ENCODE peak calls at places on chromosomes 6 and 20, in eight cellular contexts. One of them, this sample, is unnamed.

GRCh38 chr6:26158581-26159416 is 71.6 kb downstream of the HFE start:
- DNase-seq in body of pancreas: peak; percentile 80
- DNase-seq in AG09309: no peak
- DNase-seq in cardiac fibroblast: peak; percentile 60
- DNase-seq in mammary epithelial cell: peak; percentile 62
- DNase-seq in astrocyte of the spinal cord: peak; percentile 62
- DNase-seq in psoas muscle: peak; percentile 69
- DNase-seq in fibroblast of the aortic adventitia: peak; percentile 57
- DNase-seq in this sample: peak; percentile 91

GRCh38 chr6:131210469-131210868 is 75.2 kb downstream of the AKAP7 start:
- DNase-seq in body of pancreas: no peak
- DNase-seq in AG09309: peak; percentile 14
- DNase-seq in cardiac fibroblast: no peak
- DNase-seq in mammary epithelial cell: no peak
- DNase-seq in astrocyte of the spinal cord: no peak
- DNase-seq in psoas muscle: no peak
- DNase-seq in fibroblast of the aortic adventitia: peak; percentile 24
- DNase-seq in this sample: no peak

GRCh38 chr6:50974319-50974718 is 155.6 kb downstream of the TFAP2B start:
- DNase-seq in body of pancreas: no peak
- DNase-seq in AG09309: no peak
- DNase-seq in cardiac fibroblast: no peak
- DNase-seq in mammary epithelial cell: no peak
- DNase-seq in astrocyte of the spinal cord: no peak
- DNase-seq in psoas muscle: no peak
- DNase-seq in fibroblast of the aortic adventitia: no peak
- DNase-seq in this sample: no peak

GRCh38 chr20:53652859-53653520 is 59.4 kb upstream of the ZNF217 start:
- DNase-seq in body of pancreas: no peak
- DNase-seq in AG09309: no peak
- DNase-seq in cardiac fibroblast: peak; percentile 38
- DNase-seq in mammary epithelial cell: no peak
- DNase-seq in astrocyte of the spinal cord: no peak
- DNase-seq in psoas muscle: no peak
- DNase-seq in fibroblast of the aortic adventitia: peak; percentile 26
- DNase-seq in this sample: peak; percentile 67

GRCh38 chr6:111788779-111789276 is 84.4 kb downstream of the FYN start:
- DNase-seq in body of pancreas: no peak
- DNase-seq in AG09309: no peak
- DNase-seq in cardiac fibroblast: no peak
- DNase-seq in mammary epithelial cell: no peak
- DNase-seq in astrocyte of the spinal cord: no peak
- DNase-seq in psoas muscle: no peak
- DNase-seq in fibroblast of the aortic adventitia: no peak
- DNase-seq in this sample: peak; percentile 72

GRCh38 chr20:16059841-16060240 is 513.4 kb downstream of the KIF16B start:
- DNase-seq in body of pancreas: no peak
- DNase-seq in AG09309: no peak
- DNase-seq in cardiac fibroblast: no peak
- DNase-seq in mammary epithelial cell: no peak
- DNase-seq in astrocyte of the spinal cord: no peak
- DNase-seq in psoas muscle: no peak
- DNase-seq in fibroblast of the aortic adventitia: no peak
- DNase-seq in this sample: no peak

GRCh38 chr6:169139179-169139971 is 114.3 kb downstream of the THBS2 start:
- DNase-seq in body of pancreas: no peak
- DNase-seq in AG09309: no peak
- DNase-seq in cardiac fibroblast: no peak
- DNase-seq in mammary epithelial cell: no peak
- DNase-seq in astrocyte of the spinal cord: no peak
- DNase-seq in psoas muscle: peak; percentile 46
- DNase-seq in fibroblast of the aortic adventitia: no peak
- DNase-seq in this sample: no peak

GRCh38 chr6:161295784-161296183 is 21.9 kb upstream of the AGPAT4 start:
- DNase-seq in body of pancreas: no peak
- DNase-seq in AG09309: no peak
- DNase-seq in cardiac fibroblast: no peak
- DNase-seq in mammary epithelial cell: no peak
- DNase-seq in astrocyte of the spinal cord: no peak
- DNase-seq in psoas muscle: no peak
- DNase-seq in fibroblast of the aortic adventitia: no peak
- DNase-seq in this sample: no peak

GRCh38 chr20:62819494-62820174 is 2.8 kb downstream of the COL9A3 start:
- DNase-seq in body of pancreas: no peak
- DNase-seq in AG09309: no peak
- DNase-seq in cardiac fibroblast: peak; percentile 63
- DNase-seq in mammary epithelial cell: no peak
- DNase-seq in astrocyte of the spinal cord: peak; percentile 36
- DNase-seq in psoas muscle: no peak
- DNase-seq in fibroblast of the aortic adventitia: peak; percentile 55
- DNase-seq in this sample: no peak

GRCh38 chr6:63066053-63066704 is 145.1 kb upstream of the FKBP1C start:
- DNase-seq in body of pancreas: no peak
- DNase-seq in AG09309: no peak
- DNase-seq in cardiac fibroblast: no peak
- DNase-seq in mammary epithelial cell: peak; percentile 2
- DNase-seq in astrocyte of the spinal cord: no peak
- DNase-seq in psoas muscle: no peak
- DNase-seq in fibroblast of the aortic adventitia: no peak
- DNase-seq in this sample: peak; percentile 40

GRCh38 chr6:25637946-25638345 is 14.1 kb upstream of the SCGN start:
- DNase-seq in body of pancreas: peak; percentile 70
- DNase-seq in AG09309: no peak
- DNase-seq in cardiac fibroblast: no peak
- DNase-seq in mammary epithelial cell: peak; percentile 21
- DNase-seq in astrocyte of the spinal cord: no peak
- DNase-seq in psoas muscle: no peak
- DNase-seq in fibroblast of the aortic adventitia: no peak
- DNase-seq in this sample: no peak

GRCh38 chr6:156449128-156449527 is 328.1 kb upstream of the ARID1B start:
- DNase-seq in body of pancreas: peak; percentile 51
- DNase-seq in AG09309: no peak
- DNase-seq in cardiac fibroblast: no peak
- DNase-seq in mammary epithelial cell: peak; percentile 8
- DNase-seq in astrocyte of the spinal cord: no peak
- DNase-seq in psoas muscle: no peak
- DNase-seq in fibroblast of the aortic adventitia: no peak
- DNase-seq in this sample: no peak

GRCh38 chr6:141203902-141204575 is 928.7 kb upstream of the GJE1 start:
- DNase-seq in body of pancreas: no peak
- DNase-seq in AG09309: peak; percentile 28
- DNase-seq in cardiac fibroblast: peak; percentile 68
- DNase-seq in mammary epithelial cell: peak; percentile 5
- DNase-seq in astrocyte of the spinal cord: peak; percentile 61
- DNase-seq in psoas muscle: no peak
- DNase-seq in fibroblast of the aortic adventitia: peak; percentile 46
- DNase-seq in this sample: no peak

GRCh38 chr6:16274519-16275229 is 36.3 kb downstream of the GMPR start:
- DNase-seq in body of pancreas: no peak
- DNase-seq in AG09309: no peak
- DNase-seq in cardiac fibroblast: no peak
- DNase-seq in mammary epithelial cell: no peak
- DNase-seq in astrocyte of the spinal cord: no peak
- DNase-seq in psoas muscle: no peak
- DNase-seq in fibroblast of the aortic adventitia: no peak
- DNase-seq in this sample: no peak

GRCh38 chr20:37669062-37669772 is 24.6 kb upstream of the CTNNBL1 start:
- DNase-seq in body of pancreas: no peak
- DNase-seq in AG09309: no peak
- DNase-seq in cardiac fibroblast: no peak
- DNase-seq in mammary epithelial cell: peak; percentile 30
- DNase-seq in astrocyte of the spinal cord: no peak
- DNase-seq in psoas muscle: no peak
- DNase-seq in fibroblast of the aortic adventitia: no peak
- DNase-seq in this sample: peak; percentile 78

GRCh38 chr20:6121504-6121903 is 1.3 kb downstream of the FERMT1 start:
- DNase-seq in body of pancreas: no peak
- DNase-seq in AG09309: no peak
- DNase-seq in cardiac fibroblast: no peak
- DNase-seq in mammary epithelial cell: no peak
- DNase-seq in astrocyte of the spinal cord: no peak
- DNase-seq in psoas muscle: no peak
- DNase-seq in fibroblast of the aortic adventitia: no peak
- DNase-seq in this sample: peak; percentile 17
- H3K4me3 ChIP-seq in body of pancreas: no peak overlapping the region
- H3K4me3 ChIP-seq in AG09309: no peak overlapping the region
- H3K4me3 ChIP-seq in cardiac fibroblast: no peak overlapping the region
- H3K4me3 ChIP-seq in mammary epithelial cell: peak overlapping the region; percentile 77
- H3K4me3 ChIP-seq in astrocyte of the spinal cord: no peak overlapping the region
- H3K4me3 ChIP-seq in psoas muscle: no peak overlapping the region
- H3K4me3 ChIP-seq in fibroblast of the aortic adventitia: peak overlapping the region; percentile 72
- H3K4me3 ChIP-seq in this sample: peak overlapping the region; percentile 81

GRCh38 chr20:20752712-20753111 is 40.3 kb upstream of the RALGAPA2 start:
- DNase-seq in body of pancreas: no peak
- DNase-seq in AG09309: no peak
- DNase-seq in cardiac fibroblast: peak; percentile 15
- DNase-seq in mammary epithelial cell: no peak
- DNase-seq in astrocyte of the spinal cord: no peak
- DNase-seq in psoas muscle: no peak
- DNase-seq in fibroblast of the aortic adventitia: no peak
- DNase-seq in this sample: peak; percentile 76

GRCh38 chr20:20755227-20755626 is 42.8 kb upstream of the RALGAPA2 start:
- DNase-seq in body of pancreas: no peak
- DNase-seq in AG09309: no peak
- DNase-seq in cardiac fibroblast: no peak
- DNase-seq in mammary epithelial cell: no peak
- DNase-seq in astrocyte of the spinal cord: no peak
- DNase-seq in psoas muscle: no peak
- DNase-seq in fibroblast of the aortic adventitia: no peak
- DNase-seq in this sample: peak; percentile 51

GRCh38 chr20:20759132-20759531 is 46.7 kb upstream of the RALGAPA2 start:
- DNase-seq in body of pancreas: no peak
- DNase-seq in AG09309: no peak
- DNase-seq in cardiac fibroblast: no peak
- DNase-seq in mammary epithelial cell: no peak
- DNase-seq in astrocyte of the spinal cord: no peak
- DNase-seq in psoas muscle: no peak
- DNase-seq in fibroblast of the aortic adventitia: no peak
- DNase-seq in this sample: peak; percentile 43

GRCh38 chr20:20754758-20755157 is 42.3 kb upstream of the RALGAPA2 start:
- DNase-seq in body of pancreas: no peak
- DNase-seq in AG09309: no peak
- DNase-seq in cardiac fibroblast: no peak
- DNase-seq in mammary epithelial cell: no peak
- DNase-seq in astrocyte of the spinal cord: no peak
- DNase-seq in psoas muscle: no peak
- DNase-seq in fibroblast of the aortic adventitia: no peak
- DNase-seq in this sample: no peak

DNA sequence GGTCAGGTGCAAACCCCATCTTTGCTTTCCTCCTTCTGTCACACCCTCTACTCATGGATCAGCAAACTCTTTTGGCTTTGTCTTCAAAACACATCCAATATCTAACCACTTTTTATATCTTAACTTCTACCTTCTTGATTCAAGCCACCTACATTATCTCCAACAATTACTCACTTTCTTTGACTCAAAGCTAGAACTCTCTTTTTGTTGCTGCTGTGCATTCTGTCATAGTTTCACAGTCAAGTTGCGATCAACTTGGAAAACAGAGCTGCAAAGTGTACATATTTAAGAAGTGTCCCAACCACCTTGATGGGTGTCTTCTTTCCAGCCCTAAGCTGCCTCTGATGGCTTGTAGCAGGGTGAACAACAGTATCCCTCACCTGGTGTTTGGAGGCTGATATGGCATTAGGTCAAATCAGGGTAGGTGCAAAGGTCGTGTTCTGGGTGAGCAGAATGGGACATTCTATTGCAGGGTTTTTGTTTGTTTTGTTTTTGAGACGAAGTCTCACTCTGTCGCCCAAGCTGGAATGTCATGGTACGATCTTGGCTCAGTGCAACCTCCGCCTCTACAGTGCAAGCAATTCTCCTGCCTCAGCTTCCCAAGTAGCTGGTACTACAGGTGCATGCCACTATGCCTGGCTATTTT is 43.4 kb upstream of the RALGAPA2 start:
- DNase-seq in body of pancreas: no peak
- DNase-seq in AG09309: no peak
- DNase-seq in cardiac fibroblast: no peak
- DNase-seq in mammary epithelial cell: no peak
- DNase-seq in astrocyte of the spinal cord: no peak
- DNase-seq in psoas muscle: no peak
- DNase-seq in fibroblast of the aortic adventitia: no peak
- DNase-seq in this sample: no peak
- H3K4me3 ChIP-seq in body of pancreas: no peak overlapping the region
- H3K4me3 ChIP-seq in AG09309: no peak overlapping the region
- H3K4me3 ChIP-seq in cardiac fibroblast: no peak overlapping the region
- H3K4me3 ChIP-seq in mammary epithelial cell: no peak overlapping the region
- H3K4me3 ChIP-seq in astrocyte of the spinal cord: no peak overlapping the region
- H3K4me3 ChIP-seq in psoas muscle: no peak overlapping the region
- H3K4me3 ChIP-seq in fibroblast of the aortic adventitia: no peak overlapping the region
- H3K4me3 ChIP-seq in this sample: no peak overlapping the region

GRCh38 chr6:5132741-5133140 is 47.6 kb downstream of the PPP1R3G start:
- DNase-seq in body of pancreas: peak; percentile 62
- DNase-seq in AG09309: peak; percentile 59
- DNase-seq in cardiac fibroblast: peak; percentile 98
- DNase-seq in mammary epithelial cell: no peak
- DNase-seq in astrocyte of the spinal cord: peak; percentile 82
- DNase-seq in psoas muscle: peak; percentile 72
- DNase-seq in fibroblast of the aortic adventitia: peak; percentile 95
- DNase-seq in this sample: no peak
- H3K4me3 ChIP-seq in body of pancreas: no peak overlapping the region
- H3K4me3 ChIP-seq in AG09309: no peak overlapping the region
- H3K4me3 ChIP-seq in cardiac fibroblast: peak overlapping the region; percentile 31
- H3K4me3 ChIP-seq in mammary epithelial cell: no peak overlapping the region
- H3K4me3 ChIP-seq in astrocyte of the spinal cord: no peak overlapping the region
- H3K4me3 ChIP-seq in psoas muscle: peak overlapping the region; percentile 36
- H3K4me3 ChIP-seq in fibroblast of the aortic adventitia: peak overlapping the region; percentile 32
- H3K4me3 ChIP-seq in this sample: no peak overlapping the region

DNA sequence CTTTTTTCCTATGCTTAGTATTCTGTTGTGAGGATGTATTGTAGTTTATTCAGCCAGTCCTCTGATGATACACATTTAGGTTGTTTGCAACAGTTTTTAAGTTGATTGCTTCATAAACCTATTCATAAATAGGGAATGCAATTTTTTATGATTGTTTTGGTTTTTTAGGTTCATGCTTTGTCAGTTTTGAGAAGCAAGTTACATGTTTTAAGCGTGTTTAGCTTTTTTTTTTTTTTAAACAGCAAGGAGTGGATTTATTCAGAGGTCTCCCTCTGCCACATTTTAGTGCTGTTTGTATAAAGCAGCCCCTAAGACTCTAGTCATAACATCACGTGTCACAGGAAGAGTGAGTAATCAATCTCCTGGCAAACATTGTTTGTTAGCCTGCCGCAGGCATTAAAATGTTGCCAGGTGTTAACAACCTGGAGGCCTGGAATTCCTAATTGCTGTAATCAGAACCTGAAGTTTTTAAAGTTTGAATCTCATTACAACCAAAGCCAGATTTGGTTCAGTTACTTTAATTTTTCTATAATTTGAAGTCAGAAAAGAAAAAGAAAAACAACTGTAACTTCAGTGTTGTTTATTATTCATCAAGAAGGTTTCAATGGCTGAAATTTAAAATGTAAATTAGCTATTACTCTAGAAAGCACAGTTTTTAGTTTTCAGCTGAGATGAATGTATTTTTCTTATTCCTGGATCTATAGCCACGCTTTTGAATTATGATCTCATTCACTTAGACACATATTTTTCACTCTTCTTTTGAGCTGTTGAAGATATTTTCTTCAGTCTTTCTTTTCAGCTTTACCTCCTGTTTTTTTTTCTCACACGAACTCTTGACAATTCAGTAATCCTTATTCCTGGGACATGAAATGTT is 59.2 kb downstream of the KCNS1 start:
- DNase-seq in body of pancreas: peak; percentile 3
- DNase-seq in AG09309: no peak
- DNase-seq in cardiac fibroblast: peak; percentile 59
- DNase-seq in mammary epithelial cell: peak; percentile 83
- DNase-seq in astrocyte of the spinal cord: peak; percentile 46
- DNase-seq in psoas muscle: no peak
- DNase-seq in fibroblast of the aortic adventitia: peak; percentile 50
- DNase-seq in this sample: peak; percentile 38
- H3K4me3 ChIP-seq in body of pancreas: no peak overlapping the region
- H3K4me3 ChIP-seq in AG09309: no peak overlapping the region
- H3K4me3 ChIP-seq in cardiac fibroblast: no peak overlapping the region
- H3K4me3 ChIP-seq in mammary epithelial cell: no peak overlapping the region
- H3K4me3 ChIP-seq in astrocyte of the spinal cord: no peak overlapping the region
- H3K4me3 ChIP-seq in psoas muscle: no peak overlapping the region
- H3K4me3 ChIP-seq in fibroblast of the aortic adventitia: no peak overlapping the region
- H3K4me3 ChIP-seq in this sample: no peak overlapping the region

This sample was measured in NB4.